ENCODE peak calls at places on chromosomes 3 and 15, in ten cellular contexts. L is MM.1S, R is colonic mucosa, M is transverse colon, J is breast epithelium, Y is suprapubic skin, E is fibroblast of lung, C is A549, Z is tibial artery, I is heart left ventricle. D is an unnamed sample. For H3K4me1, the result is how much of the 10 kb centered on the place peaks cover.

GRCh38 chr3:4584537-4585249 is 91.5 kb downstream of the ITPR1 start:
- DNase-seq in L (no peak), R (no peak), M (peak), J (no peak), Y (no peak), E (no peak), C (no peak), Z (peak), I (peak), D (no peak)

GRCh38 chr3:97793415-97794019 is 28.3 kb upstream of the CRYBG3 start:
- DNase-seq in L (peak), R (no peak), M (no peak), J (no peak), Y (no peak), E (peak), C (peak), Z (no peak), I (no peak), D (no peak)

GRCh38 chr15:52567886-52568568 is 803 bp downstream of the ARPP19 start:
- DNase-seq in L (peak), R (peak), M (peak), J (no peak), Y (no peak), E (peak), C (peak), Z (no peak), I (no peak), D (peak)

GRCh38 chr3:122392868-122393844 is 9.2 kb downstream of the FAM162A start:
- DNase-seq in L (peak), R (no peak), M (no peak), J (no peak), Y (no peak), E (peak), C (peak), Z (no peak), I (no peak), D (no peak)

GRCh38 chr15:59283717-59284336 is 77.2 kb downstream of the LDHAL6B start:
- DNase-seq in L (no peak), R (peak), M (peak), J (peak), Y (no peak), E (no peak), C (peak), Z (no peak), I (no peak), D (peak)

GRCh38 chr3:10479311-10479710 is 26.1 kb downstream of the ATP2B2 start:
- DNase-seq in L (no peak), R (no peak), M (no peak), J (no peak), Y (no peak), E (no peak), C (no peak), Z (no peak), I (no peak), D (no peak)

GRCh38 chr3:67558429-67558828 is 96.0 kb downstream of the SUCLG2 start:
- DNase-seq in L (no peak), R (no peak), M (no peak), J (no peak), Y (no peak), E (peak), C (no peak), Z (peak), I (no peak), D (no peak)

GRCh38 chr15:48330045-48330840 is 986 bp upstream of the DUT start:
- DNase-seq in L (no peak), R (peak), M (no peak), J (no peak), Y (no peak), E (peak), C (no peak), Z (no peak), I (no peak), D (no peak)

GRCh38 chr3:45178131-45179023 is 32.2 kb upstream of the CDCP1 start:
- DNase-seq in L (no peak), R (no peak), M (no peak), J (no peak), Y (no peak), E (peak), C (no peak), Z (no peak), I (no peak), D (no peak)

DNA sequence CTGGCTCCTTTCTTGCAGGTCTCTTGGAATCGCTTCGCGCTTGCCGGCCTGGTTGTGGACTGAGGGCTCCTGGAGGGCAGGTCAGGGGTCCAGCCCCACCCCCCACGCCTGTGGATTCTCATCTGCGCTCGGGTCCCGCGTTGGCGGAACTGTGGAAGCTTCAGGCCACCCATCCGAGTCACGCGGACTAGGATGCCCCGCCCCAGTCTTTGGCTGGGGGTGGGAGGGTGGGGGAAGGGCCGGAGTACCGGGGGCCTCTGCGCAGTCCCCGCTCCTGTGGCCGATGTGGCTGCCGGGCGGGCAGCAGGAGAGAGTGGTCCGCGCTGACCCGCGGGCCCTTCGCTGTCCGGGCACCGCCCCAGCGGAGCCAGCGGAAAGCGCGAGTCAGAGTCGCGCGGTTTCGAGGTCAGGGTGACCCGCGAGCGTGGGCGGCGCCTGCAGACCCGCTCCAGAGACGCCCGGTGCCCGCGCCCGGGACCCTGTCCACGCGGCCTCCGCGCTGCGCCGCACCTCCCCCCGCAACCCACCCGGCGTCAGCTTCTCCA is 114.2 kb downstream of the KLF13 start:
- DNase-seq in L (no peak), R (peak), M (peak), J (no peak), Y (peak), E (peak), C (no peak), Z (peak), I (peak), D (no peak)
- H3K4me1 ChIP-seq in L (under half), R (under half), M (under half), J (under half), Y (half or more), E (under half), C (under half), Z (under half), I (half or more), D (under half)

GRCh38 chr15:41948499-41948898 is 23.9 kb downstream of the EHD4 start:
- DNase-seq in L (no peak), R (no peak), M (no peak), J (no peak), Y (no peak), E (no peak), C (no peak), Z (peak), I (no peak), D (no peak)
- H3K27ac ChIP-seq in L (no peak), R (no peak), M (no peak), J (no peak), Y (peak), E (no peak), C (no peak), Z (peak), I (peak), D (peak)

GRCh38 chr3:89246326-89246725 is 138.9 kb downstream of the EPHA3 start:
- DNase-seq in L (no peak), R (no peak), M (no peak), J (no peak), Y (no peak), E (no peak), C (no peak), Z (no peak), I (no peak), D (no peak)
- TF ChIP-seq CTCF in L (no peak), R (no peak), M (no peak), J (no peak), Y (no peak), E (no peak), C (no peak), Z (no peak), I (no peak), D (no peak)

GRCh38 chr15:41561777-41562145 is 2.7 kb downstream of the TYRO3 start:
- DNase-seq in L (no peak), R (no peak), M (peak), J (no peak), Y (no peak), E (peak), C (no peak), Z (no peak), I (peak), D (no peak)

GRCh38 chr15:41562784-41563198 is 3.8 kb downstream of the TYRO3 start:
- DNase-seq in L (no peak), R (no peak), M (no peak), J (no peak), Y (no peak), E (peak), C (no peak), Z (no peak), I (peak), D (no peak)

GRCh38 chr15:41561104-41561776 is 2.2 kb downstream of the TYRO3 start:
- DNase-seq in L (no peak), R (no peak), M (no peak), J (no peak), Y (no peak), E (no peak), C (no peak), Z (no peak), I (no peak), D (no peak)

GRCh38 chr15:41564286-41564959 is 5.4 kb downstream of the TYRO3 start:
- DNase-seq in L (no peak), R (no peak), M (no peak), J (no peak), Y (no peak), E (no peak), C (no peak), Z (no peak), I (no peak), D (no peak)

GRCh38 chr15:41562258-41562657 is 3.2 kb downstream of the TYRO3 start:
- DNase-seq in L (no peak), R (no peak), M (no peak), J (no peak), Y (no peak), E (no peak), C (no peak), Z (no peak), I (no peak), D (no peak)
- H3K4me1 ChIP-seq in L (under half), R (under half), M (under half), J (under half), Y (under half), E (under half), C (under half), Z (under half), I (under half), D (under half)

GRCh38 chr3:61565569-61565968 is 4.2 kb downstream of the PTPRG start:
- DNase-seq in L (no peak), R (no peak), M (no peak), J (no peak), Y (no peak), E (peak), C (no peak), Z (no peak), I (no peak), D (no peak)

GRCh38 chr3:61564405-61565059 is 3.2 kb downstream of the PTPRG start:
- DNase-seq in L (no peak), R (peak), M (peak), J (peak), Y (peak), E (peak), C (no peak), Z (peak), I (peak), D (no peak)

GRCh38 chr3:61562810-61563613 is 1.6 kb downstream of the PTPRG start:
- DNase-seq in L (peak), R (peak), M (peak), J (no peak), Y (no peak), E (peak), C (no peak), Z (peak), I (peak), D (no peak)

GRCh38 chr3:61562042-61562809 is 855 bp downstream of the PTPRG start:
- DNase-seq in L (no peak), R (peak), M (peak), J (no peak), Y (no peak), E (peak), C (peak), Z (peak), I (peak), D (no peak)

GRCh38 chr3:61563614-61564404 is 2.4 kb downstream of the PTPRG start:
- DNase-seq in L (no peak), R (peak), M (no peak), J (no peak), Y (no peak), E (no peak), C (no peak), Z (no peak), I (no peak), D (no peak)
- H3K27ac ChIP-seq in L (no peak), R (no peak), M (peak), J (peak), Y (peak), E (peak), C (no peak), Z (peak), I (peak), D (no peak)